ENCODE peak calls at places on chromosome 16, in six cellular contexts. One of them, this sample, is unnamed.

GRCh38 chr16:83907926-83908325 is 9.0 kb downstream of the MLYCD start:
- DNase-seq in A549: no peak
- DNase-seq in GM12878: no peak
- DNase-seq in IMR-90: no peak
- DNase-seq in HCT116: no peak
- DNase-seq in HepG2: no peak
- DNase-seq in this sample: no peak

GRCh38 chr16:26863971-26864370 is 202.8 kb upstream of the C16orf82 start:
- DNase-seq in GM12878: no peak
- DNase-seq in A549: no peak
- DNase-seq in HCT116: no peak
- DNase-seq in IMR-90: no peak
- DNase-seq in HepG2: no peak
- DNase-seq in this sample: no peak

GRCh38 chr16:71746442-71747046 is 22.0 kb upstream of the PHLPP2 start:
- DNase-seq in HCT116: peak
- DNase-seq in GM12878: no peak
- DNase-seq in HepG2: peak
- DNase-seq in A549: peak
- DNase-seq in IMR-90: peak
- DNase-seq in this sample: no peak

GRCh38 chr16:86520317-86521210 is 10.2 kb downstream of the FOXF1 start:
- DNase-seq in A549: no peak
- DNase-seq in IMR-90: peak
- DNase-seq in HepG2: no peak
- DNase-seq in GM12878: no peak
- DNase-seq in HCT116: no peak
- DNase-seq in this sample: no peak

GRCh38 chr16:85627835-85628556 is 14.9 kb downstream of the GSE1 start:
- DNase-seq in HepG2: no peak
- DNase-seq in IMR-90: no peak
- DNase-seq in A549: no peak
- DNase-seq in HCT116: no peak
- DNase-seq in GM12878: no peak
- DNase-seq in this sample: no peak

GRCh38 chr16:77459534-77460412 is 24.9 kb upstream of the ADAMTS18 start:
- DNase-seq in GM12878: no peak
- DNase-seq in IMR-90: no peak
- DNase-seq in A549: no peak
- DNase-seq in HCT116: no peak
- DNase-seq in HepG2: no peak
- DNase-seq in this sample: no peak

GRCh38 chr16:52547834-52548215 is 882 bp upstream of the TOX3 start:
- DNase-seq in IMR-90: no peak
- DNase-seq in HepG2: no peak
- DNase-seq in GM12878: no peak
- DNase-seq in A549: no peak
- DNase-seq in HCT116: no peak
- DNase-seq in this sample: no peak

GRCh38 chr16:68005786-68006286 is 6.6 kb upstream of the DPEP2 start:
- DNase-seq in HCT116: no peak
- DNase-seq in IMR-90: no peak
- DNase-seq in HepG2: no peak
- DNase-seq in A549: no peak
- DNase-seq in GM12878: no peak
- DNase-seq in this sample: no peak

GRCh38 chr16:15682105-15682570 is 32.1 kb downstream of the NDE1 start:
- DNase-seq in HepG2: peak
- DNase-seq in GM12878: no peak
- DNase-seq in HCT116: peak
- DNase-seq in A549: peak
- DNase-seq in IMR-90: peak
- DNase-seq in this sample: no peak

GRCh38 chr16:17328971-17329370 is 141.8 kb downstream of the XYLT1 start:
- DNase-seq in HCT116: no peak
- DNase-seq in HepG2: no peak
- DNase-seq in A549: no peak
- DNase-seq in GM12878: no peak
- DNase-seq in IMR-90: no peak
- DNase-seq in this sample: no peak

GRCh38 chr16:80176114-80176513 is 364.7 kb upstream of the DYNLRB2 start:
- DNase-seq in IMR-90: no peak
- DNase-seq in HepG2: no peak
- DNase-seq in A549: no peak
- DNase-seq in HCT116: no peak
- DNase-seq in GM12878: no peak
- DNase-seq in this sample: no peak

GRCh38 chr16:30395155-30395991 is at the start of gene ZNF48:
- DNase-seq in A549: peak
- DNase-seq in IMR-90: peak
- DNase-seq in HCT116: peak
- DNase-seq in GM12878: no peak
- DNase-seq in HepG2: peak
- DNase-seq in this sample: peak

GRCh38 chr16:8736123-8736680 is 61.2 kb downstream of the TMEM186 start:
- DNase-seq in HCT116: no peak
- DNase-seq in IMR-90: no peak
- DNase-seq in GM12878: no peak
- DNase-seq in A549: no peak
- DNase-seq in HepG2: no peak
- DNase-seq in this sample: no peak

GRCh38 chr16:81606039-81606438 is 161.4 kb downstream of the CMIP start:
- DNase-seq in IMR-90: no peak
- DNase-seq in A549: no peak
- DNase-seq in HepG2: no peak
- DNase-seq in GM12878: no peak
- DNase-seq in HCT116: no peak
- DNase-seq in this sample: no peak

GRCh38 chr16:3689731-3690130 is 27.6 kb downstream of the TRAP1 start:
- DNase-seq in HCT116: no peak
- DNase-seq in IMR-90: no peak
- DNase-seq in A549: no peak
- DNase-seq in HepG2: no peak
- DNase-seq in GM12878: no peak
- DNase-seq in this sample: no peak

GRCh38 chr16:19853973-19854876 is 30.4 kb downstream of the GPRC5B start:
- DNase-seq in IMR-90: no peak
- DNase-seq in A549: no peak
- DNase-seq in GM12878: no peak
- DNase-seq in HepG2: no peak
- DNase-seq in HCT116: no peak
- DNase-seq in this sample: no peak

GRCh38 chr16:88469615-88470395 is 16.7 kb downstream of the ZFPM1 start:
- DNase-seq in IMR-90: no peak
- DNase-seq in A549: no peak
- DNase-seq in GM12878: no peak
- DNase-seq in HepG2: no peak
- DNase-seq in HCT116: no peak
- DNase-seq in this sample: no peak

GRCh38 chr16:58046936-58047335 is 21.4 kb downstream of the MMP15 start:
- DNase-seq in HCT116: no peak
- DNase-seq in IMR-90: no peak
- DNase-seq in A549: no peak
- DNase-seq in HepG2: no peak
- DNase-seq in GM12878: no peak
- DNase-seq in this sample: no peak

GRCh38 chr16:82756283-82756599 is 129.5 kb downstream of the CDH13 start:
- DNase-seq in GM12878: no peak
- DNase-seq in A549: no peak
- DNase-seq in HepG2: no peak
- DNase-seq in IMR-90: peak
- DNase-seq in HCT116: no peak
- DNase-seq in this sample: no peak

GRCh38 chr16:2213817-2214720 is 571 bp downstream of the PGP start:
- DNase-seq in A549: no peak
- DNase-seq in IMR-90: no peak
- DNase-seq in GM12878: no peak
- DNase-seq in HepG2: no peak
- DNase-seq in HCT116: no peak
- DNase-seq in this sample: no peak

GRCh38 chr16:89175280-89176146 is 4.0 kb downstream of the CDH15 start:
- DNase-seq in GM12878: no peak
- DNase-seq in HCT116: no peak
- DNase-seq in A549: no peak
- DNase-seq in IMR-90: no peak
- DNase-seq in HepG2: no peak
- DNase-seq in this sample: no peak

GRCh38 chr16:29318037-29318436 is 88.5 kb downstream of the NPIPB11 start:
- DNase-seq in HCT116: no peak
- DNase-seq in HepG2: no peak
- DNase-seq in GM12878: no peak
- DNase-seq in IMR-90: no peak
- DNase-seq in A549: peak
- DNase-seq in this sample: peak

GRCh38 chr16:2928796-2929195 is 17.1 kb downstream of the FLYWCH1 start:
- DNase-seq in HCT116: no peak
- DNase-seq in A549: no peak
- DNase-seq in IMR-90: no peak
- DNase-seq in GM12878: no peak
- DNase-seq in HepG2: no peak
- DNase-seq in this sample: no peak

GRCh38 chr16:68792465-68793324 is 50.6 kb upstream of the TANGO6 start:
- DNase-seq in HepG2: peak
- DNase-seq in GM12878: no peak
- DNase-seq in A549: peak
- DNase-seq in IMR-90: peak
- DNase-seq in HCT116: no peak
- DNase-seq in this sample: no peak

GRCh38 chr16:19329932-19330331 is 44.4 kb downstream of the CLEC19A start:
- DNase-seq in IMR-90: no peak
- DNase-seq in A549: no peak
- DNase-seq in HCT116: peak
- DNase-seq in GM12878: no peak
- DNase-seq in HepG2: no peak
- DNase-seq in this sample: no peak

GRCh38 chr16:54106078-54106477 is 180.5 kb downstream of the IRX3 start:
- DNase-seq in IMR-90: no peak
- DNase-seq in A549: no peak
- DNase-seq in HepG2: peak
- DNase-seq in GM12878: no peak
- DNase-seq in HCT116: no peak
- DNase-seq in this sample: no peak
- TF ChIP-seq CEBPB in IMR-90: no peak
- TF ChIP-seq CEBPB in A549: no peak
- TF ChIP-seq CEBPB in HepG2: no peak
- TF ChIP-seq CEBPB in GM12878: no peak
- TF ChIP-seq CEBPB in HCT116: no peak
- TF ChIP-seq CEBPB in this sample: no peak

DNA sequence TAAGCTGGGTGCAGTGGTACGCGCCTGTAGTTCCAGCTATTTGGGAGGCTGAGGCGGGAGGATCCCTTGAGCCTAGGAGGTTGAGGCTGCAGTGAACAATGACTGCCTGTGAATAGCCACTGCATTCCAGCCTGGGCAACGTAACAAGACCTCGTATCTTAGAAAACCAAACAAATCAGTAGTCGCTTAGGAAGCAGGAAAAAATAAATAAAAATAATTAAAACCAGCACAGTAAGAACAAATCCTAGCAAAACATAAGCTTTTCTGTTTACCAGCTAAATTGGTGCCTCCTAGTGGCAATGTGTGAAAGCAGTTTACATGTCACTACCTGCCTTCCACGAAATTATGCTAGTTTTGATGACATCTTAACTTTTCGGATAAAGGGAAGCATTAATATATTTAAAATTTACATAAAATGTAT is 1.3 kb downstream of the ARMC5 start:
- DNase-seq in GM12878: no peak
- DNase-seq in A549: no peak
- DNase-seq in HCT116: peak
- DNase-seq in HepG2: peak
- DNase-seq in IMR-90: peak
- DNase-seq in this sample: no peak
- TF ChIP-seq CEBPB in GM12878: no peak
- TF ChIP-seq CEBPB in A549: no peak
- TF ChIP-seq CEBPB in HCT116: peak
- TF ChIP-seq CEBPB in HepG2: no peak
- TF ChIP-seq CEBPB in IMR-90: no peak
- TF ChIP-seq CEBPB in this sample: no peak

DNA sequence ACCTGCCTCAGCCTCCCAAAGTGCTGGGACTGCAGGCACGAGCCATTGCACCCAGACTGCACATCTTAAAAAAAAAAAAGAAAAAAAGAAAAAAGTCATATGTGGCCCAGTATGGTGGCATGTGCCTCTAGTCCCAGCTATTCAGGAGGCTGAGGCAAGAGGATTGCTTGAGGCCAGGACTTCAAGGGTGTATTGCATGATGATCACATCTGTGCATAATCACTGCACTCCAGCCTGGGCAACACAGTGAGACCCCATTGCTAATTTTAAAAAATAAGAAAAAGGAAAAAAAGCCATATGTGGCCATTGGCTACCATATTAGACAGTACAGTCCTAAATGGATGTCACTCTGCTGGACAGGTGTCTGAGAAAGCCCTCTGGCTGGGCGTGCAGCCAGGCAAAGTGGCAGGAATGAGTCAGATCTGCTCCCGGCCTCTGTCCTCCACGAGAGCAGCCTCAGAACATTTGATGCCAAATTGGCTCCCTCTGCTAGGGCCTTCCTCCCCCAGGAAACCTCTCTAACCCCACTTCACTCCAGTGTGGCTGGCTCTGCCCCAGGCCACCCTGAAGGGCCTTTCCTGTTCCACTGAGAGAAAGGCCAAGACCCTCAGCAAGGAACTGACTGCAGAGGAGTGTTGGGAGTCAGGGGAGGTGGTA is 14.7 kb downstream of the CA7 start:
- DNase-seq in HCT116: peak
- DNase-seq in A549: peak
- DNase-seq in GM12878: no peak
- DNase-seq in HepG2: no peak
- DNase-seq in IMR-90: peak
- DNase-seq in this sample: no peak
- TF ChIP-seq CEBPB in HCT116: no peak
- TF ChIP-seq CEBPB in A549: no peak
- TF ChIP-seq CEBPB in GM12878: no peak
- TF ChIP-seq CEBPB in HepG2: no peak
- TF ChIP-seq CEBPB in IMR-90: no peak
- TF ChIP-seq CEBPB in this sample: no peak

DNA sequence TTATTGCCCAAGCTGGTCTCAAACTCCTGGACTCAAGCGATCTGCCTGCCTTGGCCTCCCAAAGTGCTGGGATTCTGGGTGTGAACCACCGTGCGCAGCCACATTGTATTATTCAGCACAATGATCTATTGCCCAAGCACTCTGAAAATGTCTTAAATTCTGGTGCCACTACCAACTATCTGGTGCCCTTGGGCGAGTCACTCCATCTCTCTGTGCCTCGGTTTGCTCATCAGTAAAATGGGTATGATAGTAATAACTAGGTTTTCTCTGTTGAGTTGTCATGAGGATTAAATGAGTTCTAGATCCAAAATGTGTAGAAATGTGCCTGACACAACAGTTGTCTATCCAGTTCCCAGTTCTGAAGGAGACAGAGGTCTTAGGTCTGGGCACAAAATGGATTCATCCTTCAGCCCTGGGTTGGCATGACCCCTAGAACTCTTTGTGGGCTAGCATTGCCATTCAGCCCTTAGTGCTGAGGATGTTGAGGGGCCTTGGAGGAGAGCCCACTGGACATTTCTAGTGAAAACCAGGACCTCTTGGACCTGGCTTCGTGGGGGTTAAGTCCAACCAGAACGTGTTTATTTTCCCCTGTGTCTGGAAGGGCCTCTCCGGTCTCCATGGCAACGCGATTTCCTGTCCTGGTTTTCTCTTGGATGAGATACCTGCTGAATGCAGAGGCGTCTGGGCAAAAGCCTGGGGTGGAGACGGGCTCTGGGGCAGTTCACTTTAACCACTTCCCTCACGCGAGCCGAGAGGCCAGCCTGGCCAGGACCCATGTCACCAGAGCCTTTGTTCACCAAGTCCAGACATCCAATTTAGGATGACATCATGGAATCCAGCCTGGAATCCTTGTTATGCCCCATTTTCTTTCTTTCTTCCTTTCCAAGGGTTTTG is 43.7 kb upstream of the TNRC6A start:
- DNase-seq in HepG2: peak
- DNase-seq in IMR-90: peak
- DNase-seq in HCT116: no peak
- DNase-seq in A549: peak
- DNase-seq in GM12878: no peak
- DNase-seq in this sample: peak
- TF ChIP-seq CEBPB in HepG2: no peak
- TF ChIP-seq CEBPB in IMR-90: no peak
- TF ChIP-seq CEBPB in HCT116: no peak
- TF ChIP-seq CEBPB in A549: no peak
- TF ChIP-seq CEBPB in GM12878: no peak
- TF ChIP-seq CEBPB in this sample: no peak

This sample was measured in H1.